ENCODE peak calls at places on chromosome 5, in ten cellular contexts. One of them, this sample, is unnamed.

GRCh38 chr5:150625831-150626746 is 14.4 kb upstream of the SYNPO start:
- DNase-seq in GM23338: no peak
- DNase-seq in HCT116: no peak
- DNase-seq in breast epithelium: no peak
- DNase-seq in SK-N-SH: no peak
- DNase-seq in transverse colon: no peak
- DNase-seq in stomach: no peak
- DNase-seq in GM12878: peak
- DNase-seq in upper lobe of left lung: no peak
- DNase-seq in suprapubic skin: no peak
- DNase-seq in this sample: no peak

GRCh38 chr5:68529581-68529980 is 314.0 kb downstream of the PIK3R1 start:
- DNase-seq in upper lobe of left lung: no peak
- DNase-seq in GM23338: no peak
- DNase-seq in HCT116: no peak
- DNase-seq in GM12878: no peak
- DNase-seq in SK-N-SH: no peak
- DNase-seq in suprapubic skin: no peak
- DNase-seq in breast epithelium: no peak
- DNase-seq in transverse colon: no peak
- DNase-seq in stomach: no peak
- DNase-seq in this sample: no peak

GRCh38 chr5:54049963-54050362 is 260.4 kb downstream of the ARL15 start:
- DNase-seq in suprapubic skin: no peak
- DNase-seq in breast epithelium: no peak
- DNase-seq in transverse colon: no peak
- DNase-seq in GM23338: no peak
- DNase-seq in stomach: no peak
- DNase-seq in upper lobe of left lung: no peak
- DNase-seq in GM12878: no peak
- DNase-seq in HCT116: no peak
- DNase-seq in SK-N-SH: no peak
- DNase-seq in this sample: no peak

GRCh38 chr5:8184455-8185063 is 315.6 kb downstream of the MTRR start:
- DNase-seq in stomach: peak
- DNase-seq in GM23338: peak
- DNase-seq in breast epithelium: no peak
- DNase-seq in HCT116: no peak
- DNase-seq in transverse colon: peak
- DNase-seq in GM12878: no peak
- DNase-seq in suprapubic skin: no peak
- DNase-seq in SK-N-SH: peak
- DNase-seq in upper lobe of left lung: no peak
- DNase-seq in this sample: no peak

GRCh38 chr5:59673438-59674058 is 220.0 kb downstream of the PDE4D start:
- DNase-seq in upper lobe of left lung: no peak
- DNase-seq in GM23338: peak
- DNase-seq in stomach: no peak
- DNase-seq in breast epithelium: no peak
- DNase-seq in suprapubic skin: no peak
- DNase-seq in HCT116: peak
- DNase-seq in SK-N-SH: peak
- DNase-seq in GM12878: no peak
- DNase-seq in transverse colon: no peak
- DNase-seq in this sample: no peak

GRCh38 chr5:218457-219289 is 553 bp downstream of the SDHA start:
- DNase-seq in upper lobe of left lung: peak
- DNase-seq in SK-N-SH: peak
- DNase-seq in breast epithelium: no peak
- DNase-seq in HCT116: no peak
- DNase-seq in GM23338: peak
- DNase-seq in stomach: peak
- DNase-seq in transverse colon: peak
- DNase-seq in suprapubic skin: no peak
- DNase-seq in GM12878: no peak
- DNase-seq in this sample: no peak

GRCh38 chr5:30650311-30650710 is 543.2 kb upstream of the CDH6 start:
- DNase-seq in transverse colon: no peak
- DNase-seq in GM23338: peak
- DNase-seq in upper lobe of left lung: no peak
- DNase-seq in stomach: no peak
- DNase-seq in GM12878: no peak
- DNase-seq in breast epithelium: no peak
- DNase-seq in suprapubic skin: no peak
- DNase-seq in HCT116: no peak
- DNase-seq in SK-N-SH: no peak
- DNase-seq in this sample: no peak

GRCh38 chr5:77957-78804 is 13.8 kb upstream of the PLEKHG4B start:
- DNase-seq in suprapubic skin: no peak
- DNase-seq in stomach: peak
- DNase-seq in HCT116: peak
- DNase-seq in upper lobe of left lung: no peak
- DNase-seq in SK-N-SH: peak
- DNase-seq in GM12878: no peak
- DNase-seq in transverse colon: no peak
- DNase-seq in breast epithelium: no peak
- DNase-seq in GM23338: peak
- DNase-seq in this sample: peak

GRCh38 chr5:67065697-67066096 is 130.9 kb downstream of the CD180 start:
- DNase-seq in SK-N-SH: no peak
- DNase-seq in GM23338: no peak
- DNase-seq in stomach: no peak
- DNase-seq in HCT116: no peak
- DNase-seq in GM12878: no peak
- DNase-seq in suprapubic skin: no peak
- DNase-seq in transverse colon: no peak
- DNase-seq in breast epithelium: no peak
- DNase-seq in upper lobe of left lung: no peak
- DNase-seq in this sample: no peak

GRCh38 chr5:150258126-150258525 is 31.4 kb downstream of the CAMK2A start:
- DNase-seq in transverse colon: no peak
- DNase-seq in GM23338: no peak
- DNase-seq in SK-N-SH: no peak
- DNase-seq in GM12878: no peak
- DNase-seq in breast epithelium: no peak
- DNase-seq in upper lobe of left lung: no peak
- DNase-seq in HCT116: no peak
- DNase-seq in stomach: no peak
- DNase-seq in suprapubic skin: no peak
- DNase-seq in this sample: no peak

GRCh38 chr5:6747103-6747502 is 33.9 kb downstream of the TENT4A start:
- DNase-seq in upper lobe of left lung: no peak
- DNase-seq in GM12878: no peak
- DNase-seq in transverse colon: peak
- DNase-seq in suprapubic skin: no peak
- DNase-seq in stomach: no peak
- DNase-seq in GM23338: no peak
- DNase-seq in HCT116: no peak
- DNase-seq in breast epithelium: no peak
- DNase-seq in SK-N-SH: no peak
- DNase-seq in this sample: no peak

DNA sequence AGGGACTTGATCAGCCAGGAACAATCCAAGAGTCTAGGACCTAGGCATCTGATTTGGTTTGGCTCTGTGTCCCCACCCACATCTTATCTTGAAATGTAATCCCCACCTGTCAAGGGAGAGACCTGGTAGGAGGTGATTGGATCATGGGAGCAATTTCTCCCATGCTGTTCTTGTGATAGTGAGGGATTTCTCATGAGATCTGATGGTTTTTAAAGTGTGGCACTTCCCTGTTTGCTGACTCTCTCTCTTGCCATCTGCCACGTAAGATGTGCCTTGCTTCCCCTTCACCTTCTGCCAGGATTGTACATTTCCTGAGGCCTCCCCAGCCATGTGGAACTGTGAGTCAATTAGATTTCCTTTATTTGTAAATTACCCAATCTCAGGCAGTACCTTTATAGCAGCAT is 201.7 kb upstream of the ACTBL2 start:
- DNase-seq in breast epithelium: no peak
- DNase-seq in GM23338: no peak
- DNase-seq in SK-N-SH: no peak
- DNase-seq in upper lobe of left lung: no peak
- DNase-seq in stomach: no peak
- DNase-seq in transverse colon: no peak
- DNase-seq in suprapubic skin: no peak
- DNase-seq in GM12878: no peak
- DNase-seq in HCT116: no peak
- DNase-seq in this sample: no peak
- TF ChIP-seq POLR2AphosphoS5 in breast epithelium: no peak
- TF ChIP-seq POLR2AphosphoS5 in GM23338: no peak
- TF ChIP-seq POLR2AphosphoS5 in SK-N-SH: no peak
- TF ChIP-seq POLR2AphosphoS5 in upper lobe of left lung: no peak
- TF ChIP-seq POLR2AphosphoS5 in stomach: no peak
- TF ChIP-seq POLR2AphosphoS5 in transverse colon: no peak
- TF ChIP-seq POLR2AphosphoS5 in suprapubic skin: no peak
- TF ChIP-seq POLR2AphosphoS5 in GM12878: no peak
- TF ChIP-seq POLR2AphosphoS5 in HCT116: no peak
- TF ChIP-seq POLR2AphosphoS5 in this sample: no peak

GRCh38 chr5:39256472-39256871 is 37.1 kb upstream of the FYB1 start:
- DNase-seq in breast epithelium: no peak
- DNase-seq in upper lobe of left lung: no peak
- DNase-seq in suprapubic skin: no peak
- DNase-seq in GM12878: peak
- DNase-seq in GM23338: no peak
- DNase-seq in HCT116: no peak
- DNase-seq in transverse colon: peak
- DNase-seq in SK-N-SH: no peak
- DNase-seq in stomach: no peak
- DNase-seq in this sample: no peak
- H3K27ac ChIP-seq in breast epithelium: no peak
- H3K27ac ChIP-seq in upper lobe of left lung: peak
- H3K27ac ChIP-seq in suprapubic skin: peak
- H3K27ac ChIP-seq in GM12878: peak
- H3K27ac ChIP-seq in GM23338: no peak
- H3K27ac ChIP-seq in HCT116: no peak
- H3K27ac ChIP-seq in transverse colon: peak
- H3K27ac ChIP-seq in SK-N-SH: no peak
- H3K27ac ChIP-seq in stomach: peak
- H3K27ac ChIP-seq in this sample: no peak

GRCh38 chr5:169002941-169003555 is 297.9 kb downstream of the SLIT3 start:
- DNase-seq in upper lobe of left lung: no peak
- DNase-seq in HCT116: no peak
- DNase-seq in breast epithelium: no peak
- DNase-seq in GM23338: no peak
- DNase-seq in stomach: no peak
- DNase-seq in GM12878: no peak
- DNase-seq in suprapubic skin: no peak
- DNase-seq in SK-N-SH: no peak
- DNase-seq in transverse colon: no peak
- DNase-seq in this sample: no peak

GRCh38 chr5:169006206-169006605 is 294.7 kb downstream of the SLIT3 start:
- DNase-seq in stomach: no peak
- DNase-seq in GM23338: no peak
- DNase-seq in SK-N-SH: no peak
- DNase-seq in breast epithelium: no peak
- DNase-seq in suprapubic skin: no peak
- DNase-seq in HCT116: no peak
- DNase-seq in upper lobe of left lung: no peak
- DNase-seq in GM12878: no peak
- DNase-seq in transverse colon: no peak
- DNase-seq in this sample: no peak

GRCh38 chr5:169004551-169004950 is 296.4 kb downstream of the SLIT3 start:
- DNase-seq in SK-N-SH: no peak
- DNase-seq in stomach: no peak
- DNase-seq in GM23338: no peak
- DNase-seq in HCT116: no peak
- DNase-seq in suprapubic skin: no peak
- DNase-seq in transverse colon: no peak
- DNase-seq in breast epithelium: no peak
- DNase-seq in upper lobe of left lung: no peak
- DNase-seq in GM12878: no peak
- DNase-seq in this sample: no peak

GRCh38 chr5:169001392-169001791 is 299.5 kb downstream of the SLIT3 start:
- DNase-seq in upper lobe of left lung: no peak
- DNase-seq in HCT116: no peak
- DNase-seq in GM23338: no peak
- DNase-seq in SK-N-SH: no peak
- DNase-seq in GM12878: no peak
- DNase-seq in transverse colon: no peak
- DNase-seq in stomach: no peak
- DNase-seq in suprapubic skin: no peak
- DNase-seq in breast epithelium: no peak
- DNase-seq in this sample: no peak

GRCh38 chr5:169003721-169004481 is 297.0 kb downstream of the SLIT3 start:
- DNase-seq in GM23338: peak
- DNase-seq in upper lobe of left lung: no peak
- DNase-seq in stomach: peak
- DNase-seq in HCT116: no peak
- DNase-seq in suprapubic skin: no peak
- DNase-seq in transverse colon: no peak
- DNase-seq in breast epithelium: no peak
- DNase-seq in SK-N-SH: peak
- DNase-seq in GM12878: no peak
- DNase-seq in this sample: no peak
- TF ChIP-seq CTCF in GM23338: peak
- TF ChIP-seq CTCF in upper lobe of left lung: no peak
- TF ChIP-seq CTCF in stomach: peak
- TF ChIP-seq CTCF in HCT116: no peak
- TF ChIP-seq CTCF in suprapubic skin: no peak
- TF ChIP-seq CTCF in transverse colon: peak
- TF ChIP-seq CTCF in breast epithelium: peak
- TF ChIP-seq CTCF in SK-N-SH: peak
- TF ChIP-seq CTCF in GM12878: no peak
- TF ChIP-seq CTCF in this sample: peak

GRCh38 chr5:137819768-137820167 is 47.9 kb upstream of the MYOT start:
- DNase-seq in stomach: no peak
- DNase-seq in suprapubic skin: no peak
- DNase-seq in SK-N-SH: no peak
- DNase-seq in GM23338: no peak
- DNase-seq in GM12878: no peak
- DNase-seq in breast epithelium: no peak
- DNase-seq in transverse colon: no peak
- DNase-seq in HCT116: no peak
- DNase-seq in upper lobe of left lung: no peak
- DNase-seq in this sample: no peak

DNA sequence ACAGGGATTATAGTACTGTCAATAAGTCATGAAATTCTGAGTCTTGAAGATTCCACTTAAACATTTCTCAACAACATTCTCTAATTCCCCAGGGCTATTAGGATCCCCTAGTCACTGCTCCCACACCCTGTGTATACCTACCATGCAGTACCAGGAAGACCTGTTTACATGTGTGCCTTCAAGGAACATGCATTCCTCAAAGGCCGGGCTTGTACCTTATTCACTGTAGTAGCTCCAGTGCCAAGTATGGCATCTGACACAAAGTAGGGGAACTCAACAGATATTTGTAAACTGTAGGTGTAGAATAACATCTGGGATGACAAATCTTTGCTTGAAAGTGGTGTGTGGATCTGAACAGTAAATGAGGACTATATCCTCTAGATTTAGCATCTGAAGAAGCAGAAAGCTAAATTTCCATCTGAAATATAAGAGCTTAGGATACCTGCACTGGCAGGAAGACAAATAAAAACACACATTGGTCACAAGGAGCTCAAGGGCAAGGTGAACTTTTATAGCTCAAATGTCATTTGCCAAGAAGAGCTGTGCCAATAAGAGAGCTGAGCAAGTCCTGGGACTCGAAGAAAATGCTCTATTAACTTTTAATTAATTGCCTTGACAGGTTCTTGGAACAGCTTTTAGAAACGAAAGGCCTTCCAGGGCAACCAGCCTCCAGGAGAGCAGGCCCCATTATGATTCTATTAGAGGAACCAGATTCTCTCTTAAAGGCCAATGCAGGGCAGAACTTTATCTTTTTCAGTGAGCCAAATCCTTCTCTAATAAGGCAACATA is 52.3 kb upstream of the MYOT start:
- DNase-seq in stomach: no peak
- DNase-seq in GM12878: no peak
- DNase-seq in upper lobe of left lung: no peak
- DNase-seq in GM23338: no peak
- DNase-seq in SK-N-SH: no peak
- DNase-seq in HCT116: no peak
- DNase-seq in breast epithelium: no peak
- DNase-seq in transverse colon: no peak
- DNase-seq in suprapubic skin: no peak
- DNase-seq in this sample: no peak
- TF ChIP-seq POLR2AphosphoS5 in stomach: no peak
- TF ChIP-seq POLR2AphosphoS5 in GM12878: no peak
- TF ChIP-seq POLR2AphosphoS5 in upper lobe of left lung: no peak
- TF ChIP-seq POLR2AphosphoS5 in GM23338: no peak
- TF ChIP-seq POLR2AphosphoS5 in SK-N-SH: no peak
- TF ChIP-seq POLR2AphosphoS5 in HCT116: no peak
- TF ChIP-seq POLR2AphosphoS5 in breast epithelium: no peak
- TF ChIP-seq POLR2AphosphoS5 in transverse colon: no peak
- TF ChIP-seq POLR2AphosphoS5 in suprapubic skin: no peak
- TF ChIP-seq POLR2AphosphoS5 in this sample: peak